ENCODE peak calls at places on chromosomes 5 and 9, in four cellular contexts. H is GM23248, R is RWPE1, F is pancreas. U is an unnamed sample.

GRCh38 chr5:125372694-125373621 is 626.5 kb upstream of the ZNF608 start:
- DNase-seq in F (no peak), H (peak), R (no peak), U (no peak)

GRCh38 chr5:1488882-1489680 is 34.7 kb downstream of the LPCAT1 start:
- DNase-seq in H (peak), F (no peak), R (peak), U (no peak)

GRCh38 chr9:69975681-69976080 is 68.0 kb upstream of the MAMDC2 start:
- DNase-seq in F (no peak), R (no peak), H (peak), U (no peak)

GRCh38 chr5:91151947-91152346 is 231.2 kb downstream of the ARRDC3 start:
- DNase-seq in H (peak), R (peak), F (peak), U (no peak)

GRCh38 chr9:613771-614347 is 227.6 kb upstream of the DMRT1 start:
- DNase-seq in F (peak), H (peak), R (peak), U (peak)

GRCh38 chr9:110351009-110351467 is 13.4 kb upstream of the TXNDC8 start:
- DNase-seq in H (peak), F (no peak), R (peak), U (no peak)

GRCh38 chr5:17365756-17366155 is 132.3 kb upstream of the TAF11L2 start:
- DNase-seq in H (no peak), F (no peak), R (no peak), U (no peak)

GRCh38 chr5:418681-419121 is 24.3 kb upstream of the EXOC3 start:
- DNase-seq in R (no peak), F (no peak), H (no peak), U (no peak)

GRCh38 chr9:7690007-7690406 is 109.6 kb downstream of the DMAC1 start:
- DNase-seq in F (no peak), R (no peak), H (no peak), U (no peak)

GRCh38 chr5:148145916-148146315 is 22.4 kb upstream of the SPINK14 start:
- DNase-seq in R (peak), F (peak), H (peak), U (no peak)

GRCh38 chr5:171595801-171596231 is 176.4 kb downstream of the FGF18 start:
- DNase-seq in R (peak), F (no peak), H (peak), U (no peak)

GRCh38 chr5:10712574-10713366 is 48.3 kb downstream of the DAP start:
- DNase-seq in F (no peak), R (no peak), H (no peak), U (no peak)

GRCh38 chr9:20701058-20701457 is 17.0 kb downstream of the FOCAD start:
- DNase-seq in R (no peak), H (no peak), F (no peak), U (no peak)

GRCh38 chr5:72141440-72142271 is 34.4 kb downstream of the MAP1B start:
- DNase-seq in R (peak), H (peak), F (no peak), U (no peak)

GRCh38 chr9:105233836-105234235 is 10.6 kb upstream of the SLC44A1 start:
- DNase-seq in R (no peak), H (peak), F (no peak), U (no peak)

GRCh38 chr5:56588636-56589485 is 226.5 kb upstream of the MAP3K1 start:
- DNase-seq in H (peak), F (no peak), R (no peak), U (no peak)

GRCh38 chr9:29311221-29311620 is 1737.9 kb upstream of the C9orf72 start:
- DNase-seq in H (no peak), F (no peak), R (no peak), U (no peak)

GRCh38 chr5:151812757-151813309 is 41.1 kb downstream of the G3BP1 start:
- DNase-seq in H (peak), F (no peak), R (no peak), U (no peak)

GRCh38 chr5:52504584-52505240 is 283.0 kb upstream of the ITGA1 start:
- DNase-seq in F (no peak), R (no peak), H (no peak), U (no peak)

GRCh38 chr5:175558801-175559480 is 80.6 kb downstream of the SFXN1 start:
- DNase-seq in H (no peak), F (no peak), R (no peak), U (no peak)

GRCh38 chr5:1009359-1010180 is 968 bp downstream of the NKD2 start:
- DNase-seq in F (peak), R (no peak), H (no peak), U (no peak)

GRCh38 chr5:42915306-42915866 is 103.7 kb upstream of the SELENOP start:
- DNase-seq in F (no peak), R (no peak), H (no peak), U (no peak)

GRCh38 chr5:76441101-76441500 is 38.0 kb downstream of the IQGAP2 start:
- DNase-seq in H (no peak), R (no peak), F (no peak), U (no peak)

GRCh38 chr9:110255417-110256141 is 728 bp downstream of the TXN start:
- DNase-seq in F (peak), H (peak), R (peak), U (peak)

GRCh38 chr5:159783731-159784247 is 132.5 kb upstream of the ADRA1B start:
- DNase-seq in H (no peak), R (no peak), F (no peak), U (no peak)

GRCh38 chr5:58459276-58459859 is 518 bp downstream of the PLK2 start:
- DNase-seq in R (no peak), H (peak), F (no peak), U (no peak)

GRCh38 chr9:36191290-36191645 is 547 bp downstream of the CLTA start:
- DNase-seq in F (no peak), H (peak), R (peak), U (no peak)

GRCh38 chr9:304519-305185 is 90.0 kb downstream of the DOCK8 start:
- DNase-seq in R (peak), F (no peak), H (no peak), U (no peak)

GRCh38 chr9:68941780-68942459 is 72.0 kb downstream of the PRKACG start:
- DNase-seq in R (no peak), H (no peak), F (no peak), U (no peak)
- H3K27ac ChIP-seq in R (no peak), H (no peak), F (no peak), U (no peak)

GRCh38 chr9:115373000-115373709 is 255.2 kb upstream of the TNC start:
- DNase-seq in F (no peak), R (peak), H (peak), U (no peak)
- H3K27ac ChIP-seq in F (peak), R (no peak), H (peak), U (no peak)

GRCh38 chr9:108550111-108550510 is 305.7 kb downstream of the ACTL7B start:
- DNase-seq in F (no peak), R (no peak), H (peak), U (no peak)

GRCh38 chr9:108545446-108545845 is 310.3 kb downstream of the ACTL7B start:
- DNase-seq in R (no peak), H (no peak), F (no peak), U (no peak)

GRCh38 chr9:108549184-108549583 is 306.6 kb downstream of the ACTL7B start:
- DNase-seq in F (no peak), R (peak), H (no peak), U (no peak)

GRCh38 chr9:108546223-108546622 is 309.6 kb downstream of the ACTL7B start:
- DNase-seq in R (no peak), F (no peak), H (no peak), U (no peak)

GRCh38 chr9:108547736-108548135 is 308.1 kb downstream of the ACTL7B start:
- DNase-seq in H (no peak), R (no peak), F (no peak), U (no peak)
- H3K27ac ChIP-seq in H (no peak), R (no peak), F (no peak), U (no peak)

GRCh38 chr5:166671818-166672217 is 1619.6 kb upstream of the WWC1 start:
- DNase-seq in R (no peak), F (no peak), H (no peak), U (no peak)
- H3K27ac ChIP-seq in R (no peak), F (no peak), H (no peak), U (no peak)

GRCh38 chr5:157518963-157519362 is 56.6 kb downstream of the ADAM19 start:
- DNase-seq in F (no peak), R (no peak), H (no peak), U (no peak)
- H3K27ac ChIP-seq in F (no peak), R (no peak), H (no peak), U (no peak)

GRCh38 chr9:114371343-114371985 is 16.3 kb downstream of the AKNA start:
- DNase-seq in R (no peak), F (no peak), H (no peak), U (no peak)
- H3K27ac ChIP-seq in R (peak), F (no peak), H (no peak), U (peak)